ENCODE peak calls at places on chromosomes 13 and 19, in eight cellular contexts. Z is AG09309; W is skeletal muscle cell; S is cardiac fibroblast; F is LHCN-M2; X is EH; K is stimulated activated CD4-positive, alpha-beta T cell treated with anti-CD3 and anti-CD28 coated beads, Interleukin-1b, Interleukin-23, amount 100 ng/mL, for 24 hours; E is CD8-positive, alpha-beta T cell. M is an unnamed sample.

GRCh38 chr13:110312669-110313031 is 5.6 kb downstream of the COL4A2 start:
- DNase-seq in Z (peak), W (no peak), S (peak), F (peak), X (peak), K (no peak), E (no peak), M (no peak)

GRCh38 chr13:97364031-97364430 is 69.9 kb upstream of the RAP2A start:
- DNase-seq in Z (no peak), W (no peak), S (no peak), F (no peak), X (peak), K (no peak), E (no peak), M (no peak)

GRCh38 chr13:24328145-24328544 is 18.8 kb downstream of the C1QTNF9 start:
- DNase-seq in Z (no peak), W (no peak), S (no peak), F (no peak), X (no peak), K (no peak), E (no peak), M (peak)

GRCh38 chr19:10876459-10877240 is 5.3 kb downstream of the CARM1 start:
- DNase-seq in Z (no peak), W (no peak), S (no peak), F (no peak), X (no peak), K (no peak), E (no peak), M (no peak)

GRCh38 chr19:54449701-54450069 is 686 bp downstream of the LENG8 start:
- DNase-seq in Z (no peak), W (no peak), S (no peak), F (no peak), X (peak), K (no peak), E (no peak), M (no peak)

GRCh38 chr13:19680751-19681150 is 47.3 kb downstream of the MPHOSPH8 start:
- DNase-seq in Z (no peak), W (no peak), S (no peak), F (no peak), X (peak), K (no peak), E (no peak), M (no peak)

GRCh38 chr13:93652942-93653341 is 426.3 kb downstream of the GPC6 start:
- DNase-seq in Z (no peak), W (no peak), S (no peak), F (no peak), X (no peak), K (no peak), E (no peak), M (no peak)

GRCh38 chr19:51821511-51821910 is 26.6 kb downstream of the FPR3 start:
- DNase-seq in Z (no peak), W (no peak), S (no peak), F (no peak), X (no peak), K (no peak), E (no peak), M (no peak)

GRCh38 chr13:111239754-111240670 is 80.4 kb upstream of the TEX29 start:
- DNase-seq in Z (no peak), W (no peak), S (no peak), F (no peak), X (peak), K (no peak), E (no peak), M (no peak)